ENCODE peak calls at places on chromosomes 12 and 14, in seven cellular contexts. Q is spleen, J is T follicular helper cell, E is activated T-cell treated with anti-CD3 and anti-CD28 coated beads for 48 hours, U is breast epithelium, X is NCI-H345, V is heart left ventricle. W is an unnamed sample.

GRCh38 chr14:104749111-104749649 is 3.8 kb upstream of the SIVA1 start:
- DNase-seq in Q (peak), J (no peak), E (no peak), U (no peak), X (no peak), V (peak), W (no peak)

GRCh38 chr14:60311417-60311816 is 62.4 kb downstream of the PPM1A start:
- DNase-seq in Q (no peak), J (no peak), E (no peak), U (no peak), X (no peak), V (no peak), W (no peak)

GRCh38 chr14:97206948-97207347 is 409.8 kb downstream of the VRK1 start:
- DNase-seq in Q (no peak), J (no peak), E (no peak), U (no peak), X (no peak), V (no peak), W (no peak)

GRCh38 chr14:94897092-94897491 is 127.2 kb upstream of the GSC start:
- DNase-seq in Q (no peak), J (no peak), E (no peak), U (no peak), X (no peak), V (peak), W (no peak)

GRCh38 chr14:93006484-93007128 is 83.7 kb downstream of the CHGA start:
- DNase-seq in Q (no peak), J (no peak), E (no peak), U (no peak), X (peak), V (no peak), W (no peak)

GRCh38 chr14:104350463-104351185 is 212.2 kb downstream of the KIF26A start:
- DNase-seq in Q (no peak), J (no peak), E (no peak), U (peak), X (peak), V (peak), W (peak)

GRCh38 chr12:102728506-102729242 is 188.4 kb downstream of the PAH start:
- DNase-seq in Q (no peak), J (no peak), E (no peak), U (no peak), X (no peak), V (no peak), W (no peak)

GRCh38 chr12:68915055-68915454 is 17.9 kb downstream of the CPM start:
- DNase-seq in Q (no peak), J (no peak), E (no peak), U (no peak), X (no peak), V (no peak), W (no peak)

GRCh38 chr12:12880537-12880936 is 10.8 kb upstream of the GPRC5A start:
- DNase-seq in Q (no peak), J (no peak), E (no peak), U (no peak), X (no peak), V (no peak), W (no peak)

GRCh38 chr14:72599579-72600470 is 294.1 kb downstream of the DPF3 start:
- DNase-seq in Q (no peak), J (no peak), E (no peak), U (no peak), X (no peak), V (no peak), W (no peak)

GRCh38 chr12:47547077-47547476 is 158.8 kb downstream of the RPAP3 start:
- DNase-seq in Q (no peak), J (no peak), E (no peak), U (no peak), X (no peak), V (no peak), W (no peak)

GRCh38 chr12:121318121-121318520 is 21.6 kb upstream of the CAMKK2 start:
- DNase-seq in Q (no peak), J (no peak), E (no peak), U (no peak), X (no peak), V (no peak), W (no peak)

GRCh38 chr14:88005050-88005481 is at the start of gene GPR65:
- DNase-seq in Q (no peak), J (peak), E (no peak), U (no peak), X (no peak), V (no peak), W (no peak)

GRCh38 chr12:66725031-66725430 is 46.2 kb upstream of the GRIP1 start:
- DNase-seq in Q (no peak), J (no peak), E (no peak), U (no peak), X (no peak), V (no peak), W (no peak)

GRCh38 chr12:51897181-51897580 is 9.3 kb downstream of the ANKRD33 start:
- DNase-seq in Q (peak), J (no peak), E (no peak), U (no peak), X (no peak), V (peak), W (peak)

GRCh38 chr12:12999276-12999958 is 648 bp downstream of the HEBP1 start:
- DNase-seq in Q (no peak), J (no peak), E (no peak), U (peak), X (no peak), V (no peak), W (peak)

GRCh38 chr12:5318874-5319273 is 113.0 kb upstream of the NTF3 start:
- DNase-seq in Q (no peak), J (no peak), E (no peak), U (no peak), X (no peak), V (no peak), W (no peak)

GRCh38 chr12:92502417-92503028 is 200.3 kb upstream of the PLEKHG7 start:
- DNase-seq in Q (no peak), J (no peak), E (no peak), U (no peak), X (no peak), V (no peak), W (no peak)

GRCh38 chr14:36880276-36880675 is 218.6 kb downstream of the PAX9 start:
- DNase-seq in Q (no peak), J (no peak), E (no peak), U (no peak), X (no peak), V (no peak), W (no peak)

GRCh38 chr12:100189241-100190012 is 11.2 kb upstream of the ACTR6 start:
- DNase-seq in Q (no peak), J (no peak), E (no peak), U (no peak), X (no peak), V (peak), W (no peak)

GRCh38 chr12:108770963-108771362 is 39.6 kb upstream of the CORO1C start:
- DNase-seq in Q (no peak), J (no peak), E (no peak), U (no peak), X (no peak), V (no peak), W (no peak)

W was measured in lower leg skin.